ENCODE peak calls at places on chromosomes 16 and 17, in six cellular contexts. D, K, S, Y, U and O are unnamed samples.

GRCh38 chr16:73546351-73546845 is 498.5 kb upstream of the ZFHX3 start:
- DNase-seq in U (no peak), K (no peak), S (peak; percentile 24), D (no peak), Y (no peak), O (no peak)

GRCh38 chr16:11526921-11527320 is 59.8 kb downstream of the LITAF start:
- DNase-seq in K (no peak), S (no peak), Y (no peak), D (no peak), U (no peak), O (no peak)

GRCh38 chr17:49575524-49576120 is at the start of gene NXPH3:
- DNase-seq in U (peak; percentile 50), K (peak; percentile 87), D (peak; percentile 87), S (peak; percentile 27), Y (no peak), O (no peak)

GRCh38 chr16:57985204-57986121 is 14.5 kb upstream of the CNGB1 start:
- DNase-seq in K (no peak), D (peak; percentile 61), U (no peak), Y (no peak), S (no peak), O (no peak)

GRCh38 chr16:57349212-57350031 is 9.2 kb upstream of the CCL22 start:
- DNase-seq in S (no peak), D (no peak), U (no peak), K (no peak), Y (no peak), O (no peak)

GRCh38 chr17:76273923-76274558 is 8.9 kb downstream of the UBALD2 start:
- DNase-seq in D (peak; percentile 61), K (peak; percentile 58), S (no peak), U (no peak), Y (no peak), O (no peak)

GRCh38 chr16:64615647-64616280 is 506.1 kb downstream of the CDH11 start:
- DNase-seq in D (no peak), K (peak; percentile 59), U (peak; percentile 17), Y (no peak), S (peak; percentile 50), O (no peak)

GRCh38 chr16:54936086-54936978 is 5.7 kb downstream of the IRX5 start:
- DNase-seq in U (no peak), K (no peak), D (no peak), S (no peak), Y (no peak), O (no peak)

GRCh38 chr16:75225092-75225491 is 6.3 kb downstream of the CTRB1 start:
- DNase-seq in U (no peak), D (peak; percentile 71), Y (no peak), S (no peak), K (no peak), O (no peak)

GRCh38 chr16:2500937-2501750 is 12.6 kb upstream of the ATP6V0C start:
- DNase-seq in U (peak; percentile 82), Y (no peak), D (peak; percentile 91), K (peak; percentile 92), S (peak; percentile 83), O (peak; percentile 87)

GRCh38 chr17:47401100-47401499 is 77.3 kb downstream of the EFCAB13 start:
- DNase-seq in K (no peak), Y (no peak), D (no peak), S (no peak), U (no peak), O (no peak)

GRCh38 chr16:19323596-19323995 is 38.1 kb downstream of the CLEC19A start:
- DNase-seq in S (no peak), Y (no peak), D (no peak), U (no peak), K (no peak), O (no peak)

GRCh38 chr17:66625321-66625767 is 209.6 kb upstream of the CACNG5 start:
- DNase-seq in Y (peak; percentile 42), K (no peak), S (peak; percentile 61), U (no peak), D (no peak), O (no peak)

GRCh38 chr17:43755389-43755875 is 3.2 kb downstream of the SOST start:
- DNase-seq in K (no peak), U (no peak), S (peak; percentile 9), D (peak; percentile 63), Y (no peak), O (no peak)

GRCh38 chr16:29877266-29877961 is 14.4 kb upstream of the CDIPT start:
- DNase-seq in K (peak; percentile 82), D (no peak), Y (peak; percentile 66), S (peak; percentile 17), U (peak; percentile 33), O (peak; percentile 29)

GRCh38 chr17:81460856-81461460 is 51.6 kb downstream of the ACTG1 start:
- DNase-seq in S (no peak), K (no peak), D (no peak), Y (no peak), U (no peak), O (peak; percentile 21)

GRCh38 chr16:85296859-85297698 is 184.8 kb upstream of the CIBAR2 start:
- DNase-seq in S (no peak), D (peak; percentile 82), Y (peak; percentile 31), K (peak; percentile 80), U (peak; percentile 75), O (peak; percentile 59)

GRCh38 chr17:15510361-15510760 is 42.9 kb upstream of the CDRT4 start:
- DNase-seq in K (no peak), Y (peak; percentile 19), S (peak; percentile 57), D (no peak), U (no peak), O (no peak)

GRCh38 chr17:39235555-39236221 is 9.9 kb upstream of the STAC2 start:
- DNase-seq in D (no peak), Y (peak; percentile 87), K (peak; percentile 61), U (peak; percentile 45), S (peak; percentile 53), O (peak; percentile 70)

GRCh38 chr17:7589204-7589868 is 558 bp downstream of the SOX15 start:
- DNase-seq in Y (no peak), U (peak; percentile 82), D (peak; percentile 87), S (peak; percentile 85), K (peak; percentile 90), O (no peak)

GRCh38 chr17:29566473-29567361 is at the start of gene ABHD15:
- DNase-seq in K (peak; percentile 92), U (peak; percentile 83), Y (peak; percentile 19), S (peak; percentile 79), D (peak; percentile 90), O (peak; percentile 64)

GRCh38 chr16:10749680-10750035 is 6.0 kb downstream of the NUBP1 start:
- DNase-seq in Y (no peak), D (no peak), U (no peak), S (peak; percentile 12), K (peak; percentile 20), O (no peak)

GRCh38 chr16:11665071-11665491 is 3.2 kb upstream of the SNN start:
- DNase-seq in S (no peak), Y (no peak), K (no peak), U (no peak), D (no peak), O (peak; percentile 90)

GRCh38 chr17:29146369-29146972 is 33.7 kb downstream of the MYO18A start:
- DNase-seq in D (no peak), K (no peak), Y (no peak), U (no peak), S (no peak), O (no peak)

GRCh38 chr17:181213-182163 is at the start of gene DOC2B:
- DNase-seq in D (peak; percentile 87), Y (peak; percentile 40), U (peak; percentile 38), S (no peak), K (peak; percentile 77), O (no peak)

GRCh38 chr17:75430159-75430748 is 24.8 kb upstream of the GRB2 start:
- DNase-seq in Y (no peak), D (no peak), K (no peak), S (no peak), U (no peak), O (no peak)

GRCh38 chr16:80883159-80883642 is 78.8 kb upstream of the CDYL2 start:
- DNase-seq in S (no peak), D (no peak), K (no peak), Y (no peak), U (peak; percentile 81), O (no peak)

GRCh38 chr16:63289834-63290460 is 1253.7 kb upstream of the CDH8 start:
- DNase-seq in S (peak; percentile 5), Y (no peak), U (peak; percentile 38), K (peak; percentile 31), D (peak; percentile 49), O (peak; percentile 25)

GRCh38 chr17:17348872-17349723 is 45.9 kb downstream of the NT5M start:
- DNase-seq in D (peak; percentile 31), K (peak; percentile 40), Y (no peak), U (no peak), S (peak; percentile 26), O (no peak)

GRCh38 chr17:44844390-44844830 is 3.3 kb upstream of the HIGD1B start:
- DNase-seq in D (no peak), U (no peak), S (no peak), K (no peak), Y (no peak), O (no peak)

GRCh38 chr17:44840274-44840673 is 7.4 kb upstream of the HIGD1B start:
- DNase-seq in U (no peak), K (no peak), Y (no peak), D (no peak), S (no peak), O (no peak)

GRCh38 chr17:44846206-44846605 is 1.5 kb upstream of the HIGD1B start:
- DNase-seq in S (no peak), U (no peak), D (no peak), K (no peak), Y (no peak), O (no peak)

GRCh38 chr17:44840936-44841335 is 6.7 kb upstream of the HIGD1B start:
- DNase-seq in K (no peak), Y (no peak), U (no peak), S (no peak), D (no peak), O (no peak)

DNA sequence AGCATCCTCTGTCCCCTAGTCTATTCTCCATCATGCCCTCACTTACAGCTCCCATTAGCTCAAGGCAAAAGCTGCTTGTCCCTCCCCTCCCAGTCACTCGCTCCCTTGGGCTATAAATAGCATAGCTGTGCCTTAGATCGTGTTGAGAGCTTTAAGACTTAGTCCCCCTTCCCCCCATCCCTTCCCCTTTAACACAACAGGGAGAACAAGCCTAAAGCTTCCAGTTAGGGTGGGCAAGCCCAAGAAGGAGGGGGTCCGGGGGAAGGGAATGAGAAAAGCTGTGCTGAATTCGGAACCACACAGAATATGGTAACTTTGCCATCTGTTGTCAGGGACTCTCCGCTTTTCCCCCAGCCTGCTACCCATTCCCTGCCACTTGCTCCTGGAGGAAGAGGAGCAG is 4.9 kb upstream of the HIGD1B start:
- DNase-seq in Y (no peak), U (no peak), D (no peak), K (no peak), S (no peak), O (no peak)
- H3K27ac ChIP-seq in Y (no peak overlapping the region), U (no peak overlapping the region), D (no peak overlapping the region), K (no peak overlapping the region), S (no peak overlapping the region), O (no peak overlapping the region)

GRCh38 chr16:67842509-67843342 is 606 bp downstream of the THAP11 start:
- DNase-seq in U (peak; percentile 59), D (peak; percentile 71), S (peak; percentile 60), K (peak; percentile 73), Y (no peak), O (peak; percentile 63)
- TF ChIP-seq CTCF in U (no peak), D (no peak), S (peak; percentile 33), K (peak; percentile 29), Y (no peak), O (peak; percentile 54)

GRCh38 chr16:67185866-67186134 is 2.0 kb upstream of the MATCAP1 start:
- DNase-seq in S (no peak), K (no peak), D (no peak), U (no peak), Y (no peak), O (no peak)
- H3K4me3 ChIP-seq in S (peak overlapping the region; percentile 34), K (peak overlapping the region; percentile 79), D (no peak overlapping the region), U (no peak overlapping the region), Y (no peak overlapping the region), O (peak overlapping the region; percentile 87)

GRCh38 chr17:45409659-45410076 is 23.0 kb downstream of the ARHGAP27 start:
- DNase-seq in U (no peak), K (no peak), S (no peak), Y (no peak), D (peak; percentile 47), O (peak; percentile 49)
- H3K27ac ChIP-seq in U (peak overlapping the region; percentile 93), K (peak overlapping the region; percentile 79), S (no peak overlapping the region), Y (no peak overlapping the region), D (peak overlapping the region; percentile 48), O (peak overlapping the region; percentile 96)